ENCODE peak calls at places on chromosomes 6 and 20, in eight cellular contexts. V is HuH-7.5, M is left cardiac atrium, L is right cardiac atrium, Z is stomach, R is NCI-H1105 treated with DMSO at 0.1 percent for 48 hours, B is NCI-H2029 treated with DMSO at 0.1 percent for 48 hours, S is Right ventricle myocardium superior. U is an unnamed sample.

GRCh38 chr6:97923249-97923648 is 640.2 kb upstream of the MMS22L start:
- DNase-seq in L (no peak), B (no peak), Z (no peak), S (no peak), V (no peak), R (no peak), M (no peak), U (no peak)

GRCh38 chr6:167272156-167272555 is 19.0 kb upstream of the UNC93A start:
- DNase-seq in B (no peak), S (no peak), R (no peak), L (no peak), Z (no peak), M (no peak), V (no peak), U (no peak)

GRCh38 chr6:31351734-31352496 is 5.1 kb downstream of the HLA-B start:
- DNase-seq in V (no peak), Z (no peak), L (no peak), M (no peak), S (no peak), R (no peak), B (no peak), U (no peak)

GRCh38 chr6:164108869-164109769 is 694.6 kb downstream of the QKI start:
- DNase-seq in Z (no peak), B (peak), V (no peak), M (peak), S (peak), L (peak), R (no peak), U (peak)

GRCh38 chr20:23246682-23247664 is 103.6 kb upstream of the NXT1 start:
- DNase-seq in M (peak), B (no peak), V (no peak), L (peak), Z (no peak), R (no peak), S (peak), U (no peak)

GRCh38 chr6:84172080-84172479 is 55.4 kb downstream of the CEP162 start:
- DNase-seq in Z (no peak), S (no peak), R (no peak), M (no peak), V (no peak), B (no peak), L (no peak), U (no peak)

GRCh38 chr20:62697468-62697912 is 11.1 kb upstream of the NTSR1 start:
- DNase-seq in R (no peak), Z (no peak), M (no peak), L (peak), V (no peak), B (no peak), S (no peak), U (no peak)

GRCh38 chr6:121590438-121590837 is 155.0 kb downstream of the GJA1 start:
- DNase-seq in S (no peak), B (no peak), R (no peak), L (no peak), V (no peak), Z (no peak), M (no peak), U (no peak)

GRCh38 chr6:84791233-84791632 is 26.8 kb upstream of the TBX18 start:
- DNase-seq in M (no peak), R (no peak), V (no peak), B (no peak), S (no peak), L (no peak), Z (no peak), U (peak)

GRCh38 chr6:148451690-148452089 is 109.1 kb downstream of the SASH1 start:
- DNase-seq in B (no peak), M (no peak), R (no peak), Z (no peak), L (peak), V (no peak), S (no peak), U (no peak)

U was measured in A172.